ENCODE peak calls at places on chromosomes 16 and 17, in four cellular contexts. F is IMR-90, K is mesenchymal stem cell, I is H1. E is an unnamed sample.

GRCh38 chr16:11619327-11619851 is 32.7 kb upstream of the LITAF start:
- DNase-seq in F (no peak), I (no peak), K (no peak), E (no peak)

GRCh38 chr17:66150708-66151107 is 41.2 kb downstream of the CEP112 start:
- DNase-seq in F (no peak), K (no peak), I (no peak), E (no peak)

GRCh38 chr16:53566568-53566967 is 63.6 kb upstream of the AKTIP start:
- DNase-seq in I (no peak), F (no peak), K (no peak), E (no peak)

GRCh38 chr16:48500981-48501380 is 109.0 kb downstream of the N4BP1 start:
- DNase-seq in K (no peak), I (no peak), F (no peak), E (no peak)

GRCh38 chr16:87784812-87785211 is 19.0 kb upstream of the KLHDC4 start:
- DNase-seq in I (no peak), F (peak), K (no peak), E (no peak)

GRCh38 chr17:17964710-17965109 is 7.5 kb downstream of the TOM1L2 start:
- DNase-seq in F (no peak), I (no peak), K (no peak), E (no peak)

GRCh38 chr16:71622088-71622487 is 3.9 kb upstream of the MARVELD3 start:
- DNase-seq in K (no peak), F (no peak), I (no peak), E (no peak)

GRCh38 chr17:49955157-49955556 is 13.8 kb upstream of the DLX4 start:
- DNase-seq in F (no peak), I (no peak), K (no peak), E (no peak)

GRCh38 chr17:76986318-76986717 is 118.1 kb downstream of the MGAT5B start:
- DNase-seq in F (no peak), I (no peak), K (no peak), E (no peak)
- H3K4me3 ChIP-seq in F (no peak), I (no peak), K (peak), E (peak)

DNA sequence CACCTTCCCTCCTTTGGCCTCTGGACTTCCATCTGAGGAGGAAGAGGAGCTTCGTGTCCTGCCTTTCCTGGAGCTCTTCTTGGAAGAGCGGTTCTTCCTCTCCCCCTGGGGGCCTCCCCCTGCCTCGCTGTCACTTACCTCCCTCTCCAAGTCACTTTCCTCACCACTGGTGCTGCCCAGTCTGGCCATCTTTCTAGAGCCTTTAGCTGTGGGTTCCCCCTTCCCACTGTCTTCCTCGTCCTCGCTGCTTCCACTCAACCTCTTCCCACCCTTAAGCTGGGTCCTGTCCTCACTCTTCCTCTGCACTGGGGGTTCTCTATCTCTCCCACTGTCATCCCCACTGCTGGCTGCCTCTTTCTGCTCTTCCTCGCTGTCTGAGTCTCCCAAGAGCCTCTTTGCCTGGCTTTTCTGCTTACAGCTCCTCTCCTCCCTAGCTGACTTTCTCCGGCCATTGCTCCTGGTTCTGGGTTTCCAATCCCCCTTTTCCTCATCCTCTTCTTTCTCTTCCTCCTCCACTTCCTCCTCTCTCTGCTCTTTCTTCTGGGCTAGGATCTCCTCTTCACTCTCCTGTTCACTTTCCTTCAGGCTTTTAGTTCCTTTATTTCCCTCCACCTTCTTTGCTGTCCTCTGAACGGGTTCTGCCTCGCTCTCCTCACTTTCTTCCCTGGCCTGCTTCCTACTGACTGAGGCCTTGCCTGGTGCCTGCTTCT is 1.4 kb downstream of the HIRIP3 start:
- DNase-seq in I (no peak), K (no peak), F (no peak), E (no peak)
- H3K14ac ChIP-seq in I (no peak), K (no peak), F (no peak), E (no peak)

GRCh38 chr16:89922884-89923639 is at the start of gene TUBB3:
- DNase-seq in F (peak), K (peak), I (no peak), E (peak)

GRCh38 chr16:89924925-89925307 is 1.8 kb downstream of the TUBB3 start:
- DNase-seq in K (no peak), F (no peak), I (no peak), E (no peak)

GRCh38 chr16:89923640-89924297 is 627 bp downstream of the TUBB3 start:
- DNase-seq in K (peak), F (no peak), I (no peak), E (peak)

GRCh38 chr16:89925596-89926079 is 2.5 kb downstream of the TUBB3 start:
- DNase-seq in F (no peak), I (no peak), K (peak), E (no peak)

GRCh38 chr16:89924298-89924924 is 1.3 kb downstream of the TUBB3 start:
- DNase-seq in F (peak), K (peak), I (peak), E (peak)
- H3K4me3 ChIP-seq in F (peak), K (peak), I (peak), E (peak)

GRCh38 chr17:75077490-75078096 is 10.2 kb upstream of the SLC16A5 start:
- DNase-seq in K (no peak), I (no peak), F (no peak), E (no peak)
- H3K14ac ChIP-seq in K (no peak), I (no peak), F (peak), E (no peak)

E was measured in neuronal stem cell.